ENCODE peak calls at places on chromosomes 3 and 15, in five cellular contexts. Q, T, I, W and Z are unnamed samples.

GRCh38 chr3:151058742-151059141 is 26.7 kb upstream of the MED12L start:
- DNase-seq in Q (no peak), W (no peak), I (no peak), T (no peak), Z (no peak)

GRCh38 chr3:14424711-14425573 is 22.5 kb downstream of the SLC6A6 start:
- DNase-seq in W (no peak), Q (no peak), I (no peak), T (peak; percentile 76), Z (peak; percentile 72)

GRCh38 chr3:47261301-47261700 is 21.3 kb downstream of the KIF9 start:
- DNase-seq in I (no peak), Q (no peak), T (no peak), W (no peak), Z (peak; percentile 43)

GRCh38 chr3:123298903-123299302 is 97.2 kb downstream of the SEC22A start:
- DNase-seq in Q (no peak), T (no peak), I (no peak), W (no peak), Z (peak; percentile 43)

GRCh38 chr3:78870484-78870883 is 897.3 kb downstream of the ROBO1 start:
- DNase-seq in Q (no peak), W (no peak), T (no peak), I (no peak), Z (no peak)

GRCh38 chr15:68631621-68632051 is 52.8 kb downstream of the CORO2B start:
- DNase-seq in Q (no peak), T (no peak), I (no peak), W (no peak), Z (no peak)

GRCh38 chr3:138197058-138197457 is 10.0 kb downstream of the ARMC8 start:
- DNase-seq in T (no peak), Q (no peak), W (no peak), I (no peak), Z (peak; percentile 28)

GRCh38 chr15:92011611-92012367 is 158.3 kb downstream of the SLCO3A1 start:
- DNase-seq in Q (no peak), I (no peak), W (no peak), T (no peak), Z (peak; percentile 7)

GRCh38 chr3:168545591-168545990 is 449.9 kb upstream of the GOLIM4 start:
- DNase-seq in W (peak; percentile 45), Q (no peak), I (peak; percentile 88), T (no peak), Z (no peak)

GRCh38 chr3:107699682-107700081 is 176.9 kb downstream of the BBX start:
- DNase-seq in Q (no peak), I (no peak), T (no peak), W (no peak), Z (no peak)

GRCh38 chr3:86655096-86655495 is 335.9 kb downstream of the VGLL3 start:
- DNase-seq in W (no peak), Q (no peak), I (no peak), T (no peak), Z (no peak)

GRCh38 chr3:35276616-35277015 is 362.7 kb upstream of the ARPP21 start:
- DNase-seq in I (no peak), W (no peak), T (no peak), Q (no peak), Z (no peak)

GRCh38 chr3:177521305-177521704 is 324.0 kb upstream of the TBL1XR1 start:
- DNase-seq in W (no peak), T (no peak), Q (peak; percentile 54), I (no peak), Z (peak; percentile 92)

GRCh38 chr3:46711305-46711704 is 6.4 kb downstream of the PRSS50 start:
- DNase-seq in I (no peak), Q (no peak), T (no peak), W (no peak), Z (no peak)

GRCh38 chr3:62241279-62241678 is 132.1 kb downstream of the FEZF2 start:
- DNase-seq in W (no peak), Q (no peak), I (no peak), T (no peak), Z (no peak)

GRCh38 chr3:47961815-47962606 is 54.2 kb downstream of the MAP4 start:
- DNase-seq in W (no peak), Q (no peak), I (no peak), T (no peak), Z (peak; percentile 14)

GRCh38 chr3:37031115-37031682 is 37.9 kb downstream of the MLH1 start:
- DNase-seq in Q (no peak), I (no peak), T (no peak), W (no peak), Z (no peak)

GRCh38 chr3:52891164-52891563 is 6.2 kb downstream of the STIMATE start:
- DNase-seq in W (no peak), T (no peak), I (no peak), Q (no peak), Z (no peak)

GRCh38 chr3:52892290-52892624 is 5.1 kb downstream of the STIMATE start:
- DNase-seq in Q (no peak), T (no peak), I (no peak), W (no peak), Z (no peak)

GRCh38 chr3:52893723-52894122 is 3.6 kb downstream of the STIMATE start:
- DNase-seq in W (no peak), Q (no peak), T (no peak), I (no peak), Z (no peak)

GRCh38 chr3:52891615-52892081 is 5.7 kb downstream of the STIMATE start:
- DNase-seq in I (no peak), Q (no peak), W (no peak), T (no peak), Z (no peak)

DNA sequence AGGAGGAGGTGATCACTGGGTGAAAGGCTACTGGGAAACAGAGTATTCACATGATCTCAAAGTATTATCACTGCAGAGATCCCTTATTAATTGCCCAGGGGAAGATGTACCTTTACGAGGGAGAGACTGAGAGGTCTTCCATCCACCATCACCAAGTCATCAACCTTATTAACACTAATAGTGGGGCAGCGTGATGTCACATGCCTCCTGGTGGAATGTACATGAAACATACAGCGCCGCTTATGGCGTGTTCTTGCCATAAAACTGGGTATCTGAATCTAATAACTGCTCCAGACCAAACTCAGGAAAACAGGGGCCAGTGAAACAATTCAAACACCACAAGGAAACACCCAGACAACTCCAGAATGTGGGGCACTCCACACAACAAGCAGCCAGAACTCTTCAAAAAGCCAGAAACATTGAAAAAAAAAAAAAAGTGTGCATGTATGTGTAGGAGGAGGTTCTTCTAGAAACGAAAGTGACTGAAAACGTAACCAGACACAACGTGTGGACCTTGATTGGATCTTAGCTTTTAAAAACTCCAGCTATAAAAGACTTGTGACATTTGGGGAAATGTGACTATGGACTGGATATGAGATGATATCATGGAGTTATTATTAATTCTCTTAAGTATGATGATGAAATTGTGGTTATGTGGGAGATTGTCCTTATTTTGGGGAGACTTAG is 4.6 kb downstream of the STIMATE start:
- DNase-seq in Q (no peak), I (no peak), T (peak; percentile 65), W (no peak), Z (no peak)
- H3K4me3 ChIP-seq in Q (no peak overlapping the region), I (no peak overlapping the region), T (peak overlapping the region; percentile 33), W (no peak overlapping the region), Z (no peak overlapping the region)

GRCh38 chr3:71132995-71133730 is 450.4 kb downstream of the FOXP1 start:
- DNase-seq in T (no peak), I (no peak), W (no peak), Q (no peak), Z (no peak)

GRCh38 chr3:71133874-71134273 is 449.7 kb downstream of the FOXP1 start:
- DNase-seq in W (no peak), I (no peak), Q (no peak), T (no peak), Z (no peak)

GRCh38 chr3:71131893-71132314 is 451.6 kb downstream of the FOXP1 start:
- DNase-seq in T (no peak), W (no peak), Q (no peak), I (no peak), Z (no peak)

GRCh38 chr3:71138410-71138809 is 445.1 kb downstream of the FOXP1 start:
- DNase-seq in Q (no peak), W (no peak), I (no peak), T (no peak), Z (no peak)

DNA sequence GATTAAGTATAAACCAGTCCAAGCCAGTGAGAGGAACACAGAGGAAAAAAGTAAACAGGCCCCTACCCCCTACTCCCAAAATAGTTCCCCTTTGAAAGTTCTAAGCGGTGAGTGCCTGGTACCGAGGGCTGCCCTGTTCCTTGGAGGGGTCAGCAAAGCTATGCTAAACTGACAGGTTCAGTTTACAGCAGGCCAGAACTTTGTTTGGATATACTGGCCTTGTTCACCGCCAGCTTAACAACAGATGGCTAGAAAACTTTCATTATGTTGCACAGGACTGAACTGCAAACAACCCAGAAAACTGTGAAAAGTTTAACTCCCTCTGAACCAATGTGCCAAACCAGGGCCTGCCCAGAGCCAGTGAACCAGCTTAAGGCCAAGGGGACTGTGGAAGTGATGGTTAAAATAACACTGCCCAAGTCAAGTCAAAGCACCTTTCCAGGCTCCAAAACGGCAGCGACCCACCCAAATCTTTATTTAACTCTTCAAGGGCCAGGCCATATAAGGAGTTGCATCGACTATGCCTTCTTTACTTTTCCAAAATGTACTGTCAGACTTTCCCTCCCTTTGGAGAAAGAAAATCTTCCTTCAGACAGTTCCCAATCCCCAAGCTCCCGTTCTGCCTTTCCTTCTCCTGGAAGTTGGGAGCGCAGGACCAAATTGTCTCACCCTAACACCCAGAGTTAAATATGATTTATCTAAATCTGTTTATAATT is 448.0 kb downstream of the FOXP1 start:
- DNase-seq in Q (no peak), W (no peak), I (peak; percentile 87), T (no peak), Z (no peak)
- H3K4me3 ChIP-seq in Q (no peak overlapping the region), W (no peak overlapping the region), I (no peak overlapping the region), T (no peak overlapping the region), Z (no peak overlapping the region)

GRCh38 chr3:96488708-96489107 is 325.7 kb upstream of the EPHA6 start:
- DNase-seq in Q (no peak), W (no peak), I (no peak), T (no peak), Z (no peak)
- H3K4me3 ChIP-seq in Q (no peak overlapping the region), W (no peak overlapping the region), I (no peak overlapping the region), T (no peak overlapping the region), Z (no peak overlapping the region)

GRCh38 chr3:56915969-56916586 is 114.3 kb upstream of the ARHGEF3 start:
- DNase-seq in Q (no peak), T (peak; percentile 83), W (peak; percentile 30), I (no peak), Z (no peak)
- H3K4me3 ChIP-seq in Q (no peak overlapping the region), T (peak overlapping the region; percentile 94), W (peak overlapping the region; percentile 63), I (no peak overlapping the region), Z (no peak overlapping the region)

GRCh38 chr15:25431821-25432561 is 6.8 kb downstream of the UBE3A start:
- DNase-seq in I (no peak), Q (no peak), T (no peak), W (no peak), Z (no peak)

GRCh38 chr15:25437751-25438600 is 848 bp downstream of the UBE3A start:
- DNase-seq in W (peak; percentile 57), T (peak; percentile 71), Q (peak; percentile 78), I (no peak), Z (peak; percentile 47)

GRCh38 chr15:25438601-25439455 is at the start of gene UBE3A:
- DNase-seq in T (peak; percentile 88), Q (peak; percentile 90), I (peak; percentile 59), W (peak; percentile 92), Z (peak; percentile 94)

GRCh38 chr15:25436707-25437106 is 2.1 kb downstream of the UBE3A start:
- DNase-seq in I (no peak), W (no peak), T (no peak), Q (no peak), Z (peak; percentile 13)

GRCh38 chr15:25435474-25436243 is 3.2 kb downstream of the UBE3A start:
- DNase-seq in I (no peak), W (no peak), Q (no peak), T (no peak), Z (no peak)
- H3K4me3 ChIP-seq in I (no peak overlapping the region), W (no peak overlapping the region), Q (no peak overlapping the region), T (no peak overlapping the region), Z (peak overlapping the region; percentile 91)

GRCh38 chr15:31362886-31363285 is 36.3 kb downstream of the KLF13 start:
- DNase-seq in W (no peak), T (no peak), Q (no peak), I (no peak), Z (no peak)
- H3K4me3 ChIP-seq in W (no peak overlapping the region), T (peak overlapping the region; percentile 20), Q (no peak overlapping the region), I (no peak overlapping the region), Z (no peak overlapping the region)